ENCODE peak calls at places on chromosomes 6 and 20, in four cellular contexts. One of them, this sample, is unnamed.

GRCh38 chr6:47922391-47922790 is 140.6 kb downstream of the OPN5 start:
- DNase-seq in stomach: no peak
- DNase-seq in ovary: no peak
- DNase-seq in A549: no peak
- DNase-seq in this sample: no peak

GRCh38 chr20:40741507-40742106 is 52.6 kb upstream of the MAFB start:
- DNase-seq in stomach: peak
- DNase-seq in ovary: no peak
- DNase-seq in A549: peak
- DNase-seq in this sample: no peak

GRCh38 chr20:2816583-2817340 is 598 bp downstream of the TMEM239 start:
- DNase-seq in stomach: no peak
- DNase-seq in ovary: no peak
- DNase-seq in A549: no peak
- DNase-seq in this sample: no peak

GRCh38 chr20:55678126-55678525 is 327.2 kb downstream of the CBLN4 start:
- DNase-seq in stomach: no peak
- DNase-seq in ovary: no peak
- DNase-seq in A549: no peak
- DNase-seq in this sample: no peak

GRCh38 chr6:168125429-168126001 is 46.5 kb upstream of the FRMD1 start:
- DNase-seq in stomach: no peak
- DNase-seq in ovary: no peak
- DNase-seq in A549: no peak
- DNase-seq in this sample: no peak

GRCh38 chr6:72760130-72760793 is 138.4 kb downstream of the KCNQ5 start:
- DNase-seq in stomach: no peak
- DNase-seq in ovary: no peak
- DNase-seq in A549: no peak
- DNase-seq in this sample: no peak

GRCh38 chr6:20182926-20183521 is 29.2 kb downstream of the MBOAT1 start:
- DNase-seq in stomach: peak
- DNase-seq in ovary: no peak
- DNase-seq in A549: no peak
- DNase-seq in this sample: no peak

GRCh38 chr6:87653074-87653962 is 48.7 kb downstream of the AKIRIN2 start:
- DNase-seq in stomach: no peak
- DNase-seq in ovary: no peak
- DNase-seq in A549: no peak
- DNase-seq in this sample: no peak

GRCh38 chr6:5115168-5115567 is 30.0 kb downstream of the PPP1R3G start:
- DNase-seq in stomach: no peak
- DNase-seq in ovary: no peak
- DNase-seq in A549: peak
- DNase-seq in this sample: peak

GRCh38 chr20:1876217-1876921 is 18.8 kb upstream of the SIRPA start:
- DNase-seq in stomach: no peak
- DNase-seq in ovary: no peak
- DNase-seq in A549: no peak
- DNase-seq in this sample: no peak

GRCh38 chr6:155163616-155164015 is 100.2 kb upstream of the CLDN20 start:
- DNase-seq in stomach: no peak
- DNase-seq in ovary: no peak
- DNase-seq in A549: no peak
- DNase-seq in this sample: no peak

GRCh38 chr6:71967436-71967835 is 81.1 kb downstream of the RIMS1 start:
- DNase-seq in stomach: no peak
- DNase-seq in ovary: no peak
- DNase-seq in A549: no peak
- DNase-seq in this sample: no peak

GRCh38 chr6:12060780-12061619 is 48.9 kb downstream of the HIVEP1 start:
- DNase-seq in stomach: peak
- DNase-seq in ovary: no peak
- DNase-seq in A549: peak
- DNase-seq in this sample: no peak

GRCh38 chr20:6162239-6162638 is 39.4 kb upstream of the FERMT1 start:
- DNase-seq in stomach: no peak
- DNase-seq in ovary: no peak
- DNase-seq in A549: no peak
- DNase-seq in this sample: peak

GRCh38 chr20:62437985-62438384 is 10.6 kb upstream of the RBBP8NL start:
- DNase-seq in stomach: no peak
- DNase-seq in ovary: no peak
- DNase-seq in A549: no peak
- DNase-seq in this sample: no peak

GRCh38 chr6:69343856-69344255 is 453.0 kb downstream of the LMBRD1 start:
- DNase-seq in stomach: no peak
- DNase-seq in ovary: no peak
- DNase-seq in A549: no peak
- DNase-seq in this sample: no peak

GRCh38 chr6:658244-658643 is 1.3 kb upstream of the HUS1B start:
- DNase-seq in stomach: no peak
- DNase-seq in ovary: no peak
- DNase-seq in A549: no peak
- DNase-seq in this sample: no peak

GRCh38 chr6:1461207-1461606 is 71.8 kb downstream of the FOXF2 start:
- DNase-seq in stomach: no peak
- DNase-seq in ovary: no peak
- DNase-seq in A549: no peak
- DNase-seq in this sample: no peak

GRCh38 chr6:110543106-110543505 is 66.7 kb upstream of the SLC22A16 start:
- DNase-seq in stomach: peak
- DNase-seq in ovary: no peak
- DNase-seq in A549: no peak
- DNase-seq in this sample: no peak

GRCh38 chr6:150325093-150325772 is 43.6 kb upstream of the IYD start:
- DNase-seq in stomach: peak
- DNase-seq in ovary: no peak
- DNase-seq in A549: no peak
- DNase-seq in this sample: no peak

GRCh38 chr6:21033575-21034026 is 499.3 kb downstream of the CDKAL1 start:
- DNase-seq in stomach: no peak
- DNase-seq in ovary: peak
- DNase-seq in A549: no peak
- DNase-seq in this sample: peak

GRCh38 chr6:152428126-152428525 is 209.0 kb downstream of the SYNE1 start:
- DNase-seq in stomach: no peak
- DNase-seq in ovary: no peak
- DNase-seq in A549: no peak
- DNase-seq in this sample: no peak

GRCh38 chr6:49551126-49551865 is 828 bp downstream of the C6orf141 start:
- DNase-seq in stomach: no peak
- DNase-seq in ovary: no peak
- DNase-seq in A549: no peak
- DNase-seq in this sample: no peak

GRCh38 chr6:44161997-44162338 is 3.3 kb downstream of the CAPN11 start:
- DNase-seq in stomach: no peak
- DNase-seq in ovary: no peak
- DNase-seq in A549: no peak
- DNase-seq in this sample: no peak

GRCh38 chr20:1652104-1652503 is 5.5 kb downstream of the SIRPG start:
- DNase-seq in stomach: no peak
- DNase-seq in ovary: no peak
- DNase-seq in A549: no peak
- DNase-seq in this sample: no peak

GRCh38 chr6:10163159-10163962 is 251.5 kb downstream of the TFAP2A start:
- DNase-seq in stomach: no peak
- DNase-seq in ovary: no peak
- DNase-seq in A549: no peak
- DNase-seq in this sample: no peak

GRCh38 chr20:4038047-4038459 is 22.7 kb upstream of the RNF24 start:
- DNase-seq in stomach: peak
- DNase-seq in ovary: no peak
- DNase-seq in A549: no peak
- DNase-seq in this sample: peak

GRCh38 chr6:24430086-24430485 is 27.4 kb downstream of the MRS2 start:
- DNase-seq in stomach: no peak
- DNase-seq in ovary: no peak
- DNase-seq in A549: no peak
- DNase-seq in this sample: no peak

GRCh38 chr20:8401491-8401890 is 269.4 kb downstream of the PLCB1 start:
- DNase-seq in stomach: no peak
- DNase-seq in ovary: no peak
- DNase-seq in A549: no peak
- DNase-seq in this sample: no peak

GRCh38 chr6:165059032-165059431 is 250.4 kb downstream of the C6orf118 start:
- DNase-seq in stomach: no peak
- DNase-seq in ovary: no peak
- DNase-seq in A549: no peak
- DNase-seq in this sample: no peak

GRCh38 chr20:53660078-53660909 is 66.7 kb upstream of the ZNF217 start:
- DNase-seq in stomach: no peak
- DNase-seq in ovary: peak
- DNase-seq in A549: peak
- DNase-seq in this sample: no peak

GRCh38 chr20:49280463-49281058 is 2.7 kb upstream of the ZNFX1 start:
- DNase-seq in stomach: no peak
- DNase-seq in ovary: no peak
- DNase-seq in A549: no peak
- DNase-seq in this sample: no peak

GRCh38 chr20:31951530-31952453 is at the start of gene PDRG1:
- DNase-seq in stomach: peak
- DNase-seq in ovary: peak
- DNase-seq in A549: peak
- DNase-seq in this sample: peak
- TF ChIP-seq EP300 in stomach: no peak
- TF ChIP-seq EP300 in ovary: no peak
- TF ChIP-seq EP300 in A549: no peak
- TF ChIP-seq EP300 in this sample: peak

DNA sequence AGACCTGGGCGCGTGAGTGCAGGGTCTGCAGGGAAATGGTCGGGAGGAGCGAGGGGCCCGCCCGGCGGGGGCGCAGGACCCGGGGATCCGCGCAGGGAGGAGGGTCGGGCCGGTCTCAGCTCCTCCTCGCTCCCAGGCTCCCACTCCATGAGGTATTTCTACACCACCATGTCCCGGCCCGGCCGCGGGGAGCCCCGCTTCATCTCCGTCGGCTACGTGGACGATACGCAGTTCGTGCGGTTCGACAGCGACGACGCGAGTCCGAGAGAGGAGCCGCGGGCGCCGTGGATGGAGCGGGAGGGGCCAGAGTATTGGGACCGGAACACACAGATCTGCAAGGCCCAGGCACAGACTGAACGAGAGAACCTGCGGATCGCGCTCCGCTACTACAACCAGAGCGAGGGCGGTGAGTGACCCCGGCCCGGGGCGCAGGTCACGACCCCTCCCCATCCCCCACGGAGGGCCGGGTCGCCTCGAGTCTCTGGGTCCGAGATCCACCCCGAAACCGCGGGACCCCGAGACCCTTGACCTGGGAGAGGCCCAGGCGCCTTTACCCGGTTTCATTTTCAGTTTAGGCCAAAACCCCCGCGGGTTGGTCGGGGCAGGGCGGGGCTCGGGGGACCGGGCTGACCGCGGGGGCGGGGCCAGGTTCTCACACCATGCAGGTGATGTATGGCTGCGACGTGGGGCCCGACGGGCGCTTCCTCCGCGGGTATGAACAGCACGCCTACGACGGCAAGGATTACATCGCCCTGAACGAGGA is 54.3 kb upstream of the HLA-A start:
- DNase-seq in stomach: peak
- DNase-seq in ovary: peak
- DNase-seq in A549: no peak
- DNase-seq in this sample: peak
- TF ChIP-seq POLR2A in stomach: no peak
- TF ChIP-seq POLR2A in ovary: peak
- TF ChIP-seq POLR2A in A549: no peak
- TF ChIP-seq POLR2A in this sample: no peak

DNA sequence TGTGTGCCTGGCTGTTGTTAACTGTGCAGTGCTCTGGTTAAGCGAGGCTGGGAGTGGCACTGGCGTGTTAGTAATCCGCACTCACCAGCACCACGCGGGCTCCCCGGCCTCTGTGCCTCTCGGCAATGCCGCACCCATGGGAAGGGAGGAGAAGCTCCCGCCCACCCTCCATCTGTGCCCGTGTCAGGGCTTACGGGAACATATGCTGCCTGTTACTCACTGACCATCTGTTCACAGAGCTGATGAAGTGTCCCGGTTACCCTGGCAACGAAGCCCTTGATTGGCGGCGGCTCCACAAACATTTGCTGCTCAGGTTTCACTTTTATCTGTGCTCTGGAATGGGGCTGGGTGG is 114.7 kb downstream of the PSMB1 start:
- DNase-seq in stomach: peak
- DNase-seq in ovary: peak
- DNase-seq in A549: peak
- DNase-seq in this sample: peak
- H3K4me3 ChIP-seq in stomach: peak
- H3K4me3 ChIP-seq in ovary: peak
- H3K4me3 ChIP-seq in A549: peak
- H3K4me3 ChIP-seq in this sample: peak

GRCh38 chr6:36546958-36547645 is at the start of gene STK38:
- DNase-seq in stomach: peak
- DNase-seq in ovary: peak
- DNase-seq in A549: peak
- DNase-seq in this sample: peak
- TF ChIP-seq EP300 in stomach: no peak
- TF ChIP-seq EP300 in ovary: peak
- TF ChIP-seq EP300 in A549: no peak
- TF ChIP-seq EP300 in this sample: peak

GRCh38 chr6:52087498-52087999 is at the start of gene PKHD1:
- DNase-seq in stomach: peak
- DNase-seq in ovary: no peak
- DNase-seq in A549: peak
- DNase-seq in this sample: no peak
- TF ChIP-seq POLR2A in stomach: no peak
- TF ChIP-seq POLR2A in ovary: no peak
- TF ChIP-seq POLR2A in A549: no peak
- TF ChIP-seq POLR2A in this sample: no peak

DNA sequence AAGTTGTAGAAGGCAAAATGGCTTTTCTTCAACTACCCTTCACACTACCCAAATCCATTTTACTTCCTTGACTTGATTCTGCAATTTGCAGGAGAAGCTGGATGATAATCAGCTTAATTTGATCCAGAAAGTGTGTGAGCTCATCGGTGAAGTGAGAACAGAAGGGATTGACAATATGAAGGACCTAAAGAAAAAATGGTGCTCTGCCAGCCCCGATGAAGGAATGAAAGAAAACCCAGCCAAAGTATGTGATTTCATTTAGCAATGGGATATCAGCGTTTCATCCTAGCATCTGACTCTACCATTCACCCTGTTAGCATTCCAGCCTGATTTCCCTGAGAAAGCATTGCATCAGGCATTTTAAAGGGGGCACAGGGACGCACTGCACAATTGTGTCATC is 41.5 kb downstream of the CD164 start:
- DNase-seq in stomach: no peak
- DNase-seq in ovary: no peak
- DNase-seq in A549: no peak
- DNase-seq in this sample: no peak
- H3K4me3 ChIP-seq in stomach: no peak
- H3K4me3 ChIP-seq in ovary: no peak
- H3K4me3 ChIP-seq in A549: no peak
- H3K4me3 ChIP-seq in this sample: no peak

GRCh38 chr6:76347539-76347938 is 275.1 kb upstream of the IMPG1 start:
- DNase-seq in stomach: no peak
- DNase-seq in ovary: no peak
- DNase-seq in A549: no peak
- DNase-seq in this sample: no peak

GRCh38 chr6:76351275-76351674 is 278.8 kb upstream of the IMPG1 start:
- DNase-seq in stomach: no peak
- DNase-seq in ovary: no peak
- DNase-seq in A549: no peak
- DNase-seq in this sample: no peak
- TF ChIP-seq EP300 in stomach: no peak
- TF ChIP-seq EP300 in ovary: no peak
- TF ChIP-seq EP300 in A549: no peak
- TF ChIP-seq EP300 in this sample: no peak

GRCh38 chr6:134178230-134179044 is 126.0 kb upstream of the SLC2A12 start:
- DNase-seq in stomach: peak
- DNase-seq in ovary: peak
- DNase-seq in A549: peak
- DNase-seq in this sample: peak
- TF ChIP-seq POLR2A in stomach: no peak
- TF ChIP-seq POLR2A in ovary: no peak
- TF ChIP-seq POLR2A in A549: no peak
- TF ChIP-seq POLR2A in this sample: peak